ENCODE peak calls at places on chromosomes 13 and 19, in eight cellular contexts. C is Peyer's patch, F is transverse colon, R is tibial nerve, D is heart left ventricle, Z is A549, T is IMR-90, M is testis. E is an unnamed sample.

GRCh38 chr13:82654851-82655517 is 1227.3 kb downstream of the SLITRK1 start:
- DNase-seq in C (peak; percentile 46), M (no peak), T (peak; percentile 82), F (peak; percentile 15), D (peak; percentile 60), R (peak; percentile 70), Z (no peak), E (peak; percentile 29)

GRCh38 chr13:29702912-29703351 is 107.4 kb upstream of the SLC7A1 start:
- DNase-seq in M (no peak), R (peak; percentile 38), F (no peak), Z (peak; percentile 1), T (peak; percentile 69), D (peak; percentile 38), C (no peak), E (no peak)

GRCh38 chr13:19345158-19345557 is 163.5 kb upstream of the TUBA3C start:
- DNase-seq in Z (no peak), T (no peak), R (no peak), F (no peak), D (no peak), M (no peak), C (no peak), E (no peak)

GRCh38 chr19:52343548-52343947 is 7.5 kb downstream of the ZNF610 start:
- DNase-seq in F (peak; percentile 9), Z (peak; percentile 40), R (peak; percentile 21), T (peak; percentile 13), C (no peak), D (peak; percentile 58), M (peak; percentile 71), E (peak; percentile 48)

GRCh38 chr13:43934273-43934672 is 54.6 kb downstream of the LACC1 start:
- DNase-seq in D (no peak), C (no peak), F (no peak), M (no peak), Z (peak; percentile 6), R (no peak), T (peak; percentile 29), E (no peak)

GRCh38 chr19:49097453-49098288 is 12.4 kb downstream of the SNRNP70 start:
- DNase-seq in M (peak; percentile 76), F (peak; percentile 77), T (peak; percentile 72), R (peak; percentile 71), C (peak; percentile 76), Z (peak; percentile 88), D (peak; percentile 54), E (peak; percentile 80)

GRCh38 chr19:47615230-47615629 is 6.3 kb downstream of the BICRA start:
- DNase-seq in D (no peak), C (no peak), F (no peak), M (no peak), T (no peak), Z (no peak), R (no peak), E (no peak)

GRCh38 chr13:72246396-72246795 is 379.4 kb upstream of the DACH1 start:
- DNase-seq in F (no peak), Z (no peak), T (no peak), M (no peak), R (no peak), C (no peak), D (no peak), E (no peak)

GRCh38 chr19:39413269-39413902 is 917 bp downstream of the PLEKHG2 start:
- DNase-seq in R (no peak), D (peak; percentile 88), T (peak; percentile 60), F (peak; percentile 58), M (peak; percentile 61), Z (peak; percentile 67), C (peak; percentile 70), E (peak; percentile 36)

GRCh38 chr19:38063921-38064320 is 156.9 kb downstream of the SIPA1L3 start:
- DNase-seq in T (no peak), M (no peak), D (no peak), C (no peak), R (no peak), F (no peak), Z (no peak), E (no peak)

GRCh38 chr19:7976461-7976860 is 29.0 kb downstream of the ELAVL1 start:
- DNase-seq in M (no peak), F (no peak), D (no peak), R (no peak), C (no peak), T (no peak), Z (no peak), E (no peak)

GRCh38 chr13:50531917-50532899 is 311.3 kb downstream of the DLEU7 start:
- DNase-seq in T (peak; percentile 62), C (no peak), M (no peak), Z (peak; percentile 21), R (no peak), F (no peak), D (no peak), E (no peak)

GRCh38 chr13:94195715-94196114 is 283.8 kb downstream of the DCT start:
- DNase-seq in R (no peak), M (no peak), T (peak; percentile 96), F (no peak), C (no peak), Z (no peak), D (no peak), E (no peak)

GRCh38 chr13:51004111-51004865 is 94.7 kb downstream of the RNASEH2B start:
- DNase-seq in D (no peak), C (no peak), T (no peak), F (no peak), R (no peak), M (no peak), Z (no peak), E (no peak)

GRCh38 chr19:35207391-35207871 is 21.1 kb downstream of the FAM187B start:
- DNase-seq in R (no peak), D (no peak), C (no peak), Z (no peak), F (no peak), T (no peak), M (no peak), E (no peak)

GRCh38 chr19:9306443-9306842 is 3.2 kb downstream of the ZNF699 start:
- DNase-seq in R (no peak), T (peak; percentile 76), F (no peak), Z (no peak), M (no peak), C (no peak), D (no peak), E (no peak)

GRCh38 chr19:35171730-35172129 is 17.2 kb downstream of the FXYD5 start:
- DNase-seq in D (no peak), T (no peak), M (no peak), C (no peak), Z (no peak), F (no peak), R (no peak), E (no peak)

GRCh38 chr13:20848944-20849343 is 53.6 kb downstream of the XPO4 start:
- DNase-seq in T (peak; percentile 31), Z (no peak), F (no peak), C (no peak), M (no peak), R (no peak), D (no peak), E (no peak)

GRCh38 chr19:29810504-29810871 is 1.3 kb upstream of the CCNE1 start:
- DNase-seq in C (no peak), M (peak; percentile 59), R (peak; percentile 21), Z (peak; percentile 47), F (peak; percentile 14), D (peak; percentile 28), T (peak; percentile 33), E (no peak)
- H3K4me3 ChIP-seq in C (no peak overlapping the region), M (no peak overlapping the region), R (no peak overlapping the region), Z (peak overlapping the region; percentile 96), F (no peak overlapping the region), D (no peak overlapping the region), T (no peak overlapping the region), E (no peak overlapping the region)

DNA sequence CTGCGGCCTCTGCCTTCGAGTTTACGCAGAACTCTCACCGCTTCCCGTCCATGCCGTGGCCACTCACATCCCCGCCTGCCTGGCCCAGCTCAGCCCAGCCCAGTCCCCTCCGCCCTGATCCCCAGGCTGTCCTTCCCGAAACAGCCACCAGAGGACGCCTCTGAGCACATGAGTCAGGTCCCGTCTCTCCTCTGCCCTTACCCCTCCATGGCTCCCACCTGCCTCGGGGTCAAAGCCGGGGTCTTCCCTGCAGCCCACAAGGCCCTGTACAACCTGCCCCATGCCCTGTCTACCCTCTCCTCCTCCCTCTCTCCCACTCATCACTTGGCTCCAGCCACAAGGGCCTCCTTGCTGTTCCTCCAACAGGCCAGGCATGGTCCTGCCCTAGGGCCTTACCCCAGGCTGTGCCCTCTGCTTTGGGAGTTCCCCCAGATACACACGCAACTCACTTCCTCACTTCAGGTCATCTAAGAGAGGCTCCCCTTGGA is 8.1 kb upstream of the SEMA6B start:
- DNase-seq in T (peak; percentile 20), R (peak; percentile 74), F (peak; percentile 71), C (peak; percentile 72), Z (peak; percentile 80), D (peak; percentile 73), M (peak; percentile 74), E (no peak)
- TF ChIP-seq POLR2A in T (no peak), R (no peak), F (no peak), C (no peak), Z (no peak), D (no peak), M (no peak), E (no peak)

GRCh38 chr13:33017410-33017929 is 1.2 kb downstream of the KL start:
- DNase-seq in D (peak; percentile 55), T (peak; percentile 6), Z (peak; percentile 69), R (peak; percentile 69), M (peak; percentile 20), C (peak; percentile 54), F (peak; percentile 44), E (peak; percentile 25)
- TF ChIP-seq CTCF in D (peak; percentile 68), T (peak; percentile 19), Z (peak; percentile 25), R (peak; percentile 85), M (peak; percentile 30), C (peak; percentile 43), F (peak; percentile 45), E (peak; percentile 40)

GRCh38 chr13:104571890-104572229 is 1505.6 kb upstream of the SLC10A2 start:
- DNase-seq in F (no peak), Z (no peak), D (no peak), T (no peak), M (no peak), C (no peak), R (no peak), E (no peak)
- H3K4me3 ChIP-seq in F (no peak overlapping the region), Z (no peak overlapping the region), D (no peak overlapping the region), T (no peak overlapping the region), M (no peak overlapping the region), C (no peak overlapping the region), R (no peak overlapping the region), E (no peak overlapping the region)